ENCODE peak calls at places on chromosomes 7 and 10, in six cellular contexts. One of them, this sample, is unnamed.

GRCh38 chr7:115707236-115707635 is 323.3 kb downstream of the TFEC start:
- DNase-seq in MG63: no peak
- DNase-seq in HEK293T: peak; percentile 25
- DNase-seq in activated CD4-positive, alpha-beta T cell treated with anti-CD3 and anti-CD28 coated beads for 36 hours: peak; percentile 16
- DNase-seq in kidney epithelial cell: no peak
- DNase-seq in Panc1: no peak
- DNase-seq in this sample: peak; percentile 13

GRCh38 chr7:39405591-39405990 is 160.6 kb upstream of the YAE1 start:
- DNase-seq in MG63: no peak
- DNase-seq in HEK293T: no peak
- DNase-seq in activated CD4-positive, alpha-beta T cell treated with anti-CD3 and anti-CD28 coated beads for 36 hours: no peak
- DNase-seq in kidney epithelial cell: no peak
- DNase-seq in Panc1: no peak
- DNase-seq in this sample: no peak

GRCh38 chr7:47658886-47659635 is 77.2 kb upstream of the TNS3 start:
- DNase-seq in MG63: no peak
- DNase-seq in HEK293T: no peak
- DNase-seq in activated CD4-positive, alpha-beta T cell treated with anti-CD3 and anti-CD28 coated beads for 36 hours: no peak
- DNase-seq in kidney epithelial cell: no peak
- DNase-seq in Panc1: no peak
- DNase-seq in this sample: no peak

GRCh38 chr10:97762816-97763215 is 9.0 kb downstream of the SFRP5 start:
- DNase-seq in MG63: no peak
- DNase-seq in HEK293T: no peak
- DNase-seq in activated CD4-positive, alpha-beta T cell treated with anti-CD3 and anti-CD28 coated beads for 36 hours: no peak
- DNase-seq in kidney epithelial cell: no peak
- DNase-seq in Panc1: no peak
- DNase-seq in this sample: no peak

GRCh38 chr10:35127289-35127891 is 744 bp downstream of the CREM start:
- DNase-seq in MG63: peak; percentile 70
- DNase-seq in HEK293T: peak; percentile 8
- DNase-seq in activated CD4-positive, alpha-beta T cell treated with anti-CD3 and anti-CD28 coated beads for 36 hours: peak; percentile 77
- DNase-seq in kidney epithelial cell: no peak
- DNase-seq in Panc1: no peak
- DNase-seq in this sample: peak; percentile 77

GRCh38 chr7:140696024-140696678 is 357 bp upstream of the NDUFB2 start:
- DNase-seq in MG63: peak; percentile 90
- DNase-seq in HEK293T: peak; percentile 99
- DNase-seq in activated CD4-positive, alpha-beta T cell treated with anti-CD3 and anti-CD28 coated beads for 36 hours: peak; percentile 98
- DNase-seq in kidney epithelial cell: peak; percentile 63
- DNase-seq in Panc1: no peak
- DNase-seq in this sample: peak; percentile 94

GRCh38 chr10:3668276-3668960 is 116.6 kb downstream of the KLF6 start:
- DNase-seq in MG63: no peak
- DNase-seq in HEK293T: no peak
- DNase-seq in activated CD4-positive, alpha-beta T cell treated with anti-CD3 and anti-CD28 coated beads for 36 hours: peak; percentile 79
- DNase-seq in kidney epithelial cell: peak; percentile 55
- DNase-seq in Panc1: no peak
- DNase-seq in this sample: peak; percentile 63

GRCh38 chr10:29648983-29649268 is 14.2 kb upstream of the SVIL start:
- DNase-seq in MG63: peak; percentile 61
- DNase-seq in HEK293T: no peak
- DNase-seq in activated CD4-positive, alpha-beta T cell treated with anti-CD3 and anti-CD28 coated beads for 36 hours: no peak
- DNase-seq in kidney epithelial cell: no peak
- DNase-seq in Panc1: no peak
- DNase-seq in this sample: no peak

GRCh38 chr10:121526040-121526790 is 72.0 kb downstream of the FGFR2 start:
- DNase-seq in MG63: no peak
- DNase-seq in HEK293T: no peak
- DNase-seq in activated CD4-positive, alpha-beta T cell treated with anti-CD3 and anti-CD28 coated beads for 36 hours: no peak
- DNase-seq in kidney epithelial cell: no peak
- DNase-seq in Panc1: no peak
- DNase-seq in this sample: no peak

GRCh38 chr7:47495269-47495875 is 86.5 kb downstream of the TNS3 start:
- DNase-seq in MG63: no peak
- DNase-seq in HEK293T: no peak
- DNase-seq in activated CD4-positive, alpha-beta T cell treated with anti-CD3 and anti-CD28 coated beads for 36 hours: no peak
- DNase-seq in kidney epithelial cell: no peak
- DNase-seq in Panc1: no peak
- DNase-seq in this sample: no peak

GRCh38 chr10:34547695-34548094 is 267.4 kb downstream of the PARD3 start:
- DNase-seq in MG63: no peak
- DNase-seq in HEK293T: no peak
- DNase-seq in activated CD4-positive, alpha-beta T cell treated with anti-CD3 and anti-CD28 coated beads for 36 hours: no peak
- DNase-seq in kidney epithelial cell: no peak
- DNase-seq in Panc1: no peak
- DNase-seq in this sample: no peak

GRCh38 chr7:152462995-152463713 is 27.4 kb upstream of the KMT2C start:
- DNase-seq in MG63: no peak
- DNase-seq in HEK293T: peak; percentile 60
- DNase-seq in activated CD4-positive, alpha-beta T cell treated with anti-CD3 and anti-CD28 coated beads for 36 hours: no peak
- DNase-seq in kidney epithelial cell: no peak
- DNase-seq in Panc1: no peak
- DNase-seq in this sample: no peak

GRCh38 chr10:49054753-49055152 is 60.6 kb downstream of the VSTM4 start:
- DNase-seq in MG63: no peak
- DNase-seq in HEK293T: no peak
- DNase-seq in activated CD4-positive, alpha-beta T cell treated with anti-CD3 and anti-CD28 coated beads for 36 hours: no peak
- DNase-seq in kidney epithelial cell: no peak
- DNase-seq in Panc1: no peak
- DNase-seq in this sample: no peak

GRCh38 chr7:111718886-111719285 is 156.6 kb upstream of the IMMP2L start:
- DNase-seq in MG63: no peak
- DNase-seq in HEK293T: no peak
- DNase-seq in activated CD4-positive, alpha-beta T cell treated with anti-CD3 and anti-CD28 coated beads for 36 hours: no peak
- DNase-seq in kidney epithelial cell: no peak
- DNase-seq in Panc1: no peak
- DNase-seq in this sample: no peak

GRCh38 chr10:14705548-14706234 is 69.0 kb downstream of the FAM107B start:
- DNase-seq in MG63: no peak
- DNase-seq in HEK293T: no peak
- DNase-seq in activated CD4-positive, alpha-beta T cell treated with anti-CD3 and anti-CD28 coated beads for 36 hours: no peak
- DNase-seq in kidney epithelial cell: no peak
- DNase-seq in Panc1: no peak
- DNase-seq in this sample: no peak

GRCh38 chr7:28748934-28749584 is 209.1 kb downstream of the TRIL start:
- DNase-seq in MG63: peak; percentile 88
- DNase-seq in HEK293T: peak; percentile 40
- DNase-seq in activated CD4-positive, alpha-beta T cell treated with anti-CD3 and anti-CD28 coated beads for 36 hours: peak; percentile 17
- DNase-seq in kidney epithelial cell: no peak
- DNase-seq in Panc1: peak; percentile 76
- DNase-seq in this sample: no peak

GRCh38 chr10:28089467-28089866 is 90.6 kb upstream of the ODAD2 start:
- DNase-seq in MG63: peak; percentile 3
- DNase-seq in HEK293T: no peak
- DNase-seq in activated CD4-positive, alpha-beta T cell treated with anti-CD3 and anti-CD28 coated beads for 36 hours: peak; percentile 31
- DNase-seq in kidney epithelial cell: peak; percentile 60
- DNase-seq in Panc1: no peak
- DNase-seq in this sample: no peak

GRCh38 chr10:77501846-77502251 is 135.8 kb downstream of the KCNMA1 start:
- DNase-seq in MG63: no peak
- DNase-seq in HEK293T: no peak
- DNase-seq in activated CD4-positive, alpha-beta T cell treated with anti-CD3 and anti-CD28 coated beads for 36 hours: no peak
- DNase-seq in kidney epithelial cell: no peak
- DNase-seq in Panc1: peak; percentile 74
- DNase-seq in this sample: no peak

GRCh38 chr7:26170663-26171062 is 18.7 kb downstream of the NFE2L3 start:
- DNase-seq in MG63: no peak
- DNase-seq in HEK293T: no peak
- DNase-seq in activated CD4-positive, alpha-beta T cell treated with anti-CD3 and anti-CD28 coated beads for 36 hours: no peak
- DNase-seq in kidney epithelial cell: no peak
- DNase-seq in Panc1: no peak
- DNase-seq in this sample: no peak

GRCh38 chr7:85041599-85042216 is 145.1 kb downstream of the SEMA3D start:
- DNase-seq in MG63: peak; percentile 6
- DNase-seq in HEK293T: peak; percentile 54
- DNase-seq in activated CD4-positive, alpha-beta T cell treated with anti-CD3 and anti-CD28 coated beads for 36 hours: peak; percentile 47
- DNase-seq in kidney epithelial cell: peak; percentile 23
- DNase-seq in Panc1: peak; percentile 67
- DNase-seq in this sample: peak; percentile 16

GRCh38 chr10:100362570-100363496 is 15.8 kb downstream of the SCD start:
- DNase-seq in MG63: no peak
- DNase-seq in HEK293T: no peak
- DNase-seq in activated CD4-positive, alpha-beta T cell treated with anti-CD3 and anti-CD28 coated beads for 36 hours: no peak
- DNase-seq in kidney epithelial cell: no peak
- DNase-seq in Panc1: no peak
- DNase-seq in this sample: no peak

GRCh38 chr7:85719981-85720963 is 533.4 kb upstream of the SEMA3D start:
- DNase-seq in MG63: no peak
- DNase-seq in HEK293T: no peak
- DNase-seq in activated CD4-positive, alpha-beta T cell treated with anti-CD3 and anti-CD28 coated beads for 36 hours: no peak
- DNase-seq in kidney epithelial cell: peak; percentile 37
- DNase-seq in Panc1: peak; percentile 75
- DNase-seq in this sample: no peak

GRCh38 chr7:135662373-135663114 is at the start of gene STMP1:
- DNase-seq in MG63: peak; percentile 89
- DNase-seq in HEK293T: peak; percentile 99
- DNase-seq in activated CD4-positive, alpha-beta T cell treated with anti-CD3 and anti-CD28 coated beads for 36 hours: peak; percentile 99
- DNase-seq in kidney epithelial cell: peak; percentile 75
- DNase-seq in Panc1: peak; percentile 72
- DNase-seq in this sample: peak; percentile 98

GRCh38 chr7:157021071-157021891 is 10.8 kb upstream of the MNX1 start:
- DNase-seq in MG63: no peak
- DNase-seq in HEK293T: no peak
- DNase-seq in activated CD4-positive, alpha-beta T cell treated with anti-CD3 and anti-CD28 coated beads for 36 hours: peak; percentile 11
- DNase-seq in kidney epithelial cell: no peak
- DNase-seq in Panc1: no peak
- DNase-seq in this sample: no peak

GRCh38 chr10:106355450-106355849 is 809.1 kb downstream of the SORCS1 start:
- DNase-seq in MG63: no peak
- DNase-seq in HEK293T: peak; percentile 15
- DNase-seq in activated CD4-positive, alpha-beta T cell treated with anti-CD3 and anti-CD28 coated beads for 36 hours: peak; percentile 4
- DNase-seq in kidney epithelial cell: no peak
- DNase-seq in Panc1: no peak
- DNase-seq in this sample: no peak

GRCh38 chr10:86356306-86356705 is 10.3 kb downstream of the GRID1 start:
- DNase-seq in MG63: no peak
- DNase-seq in HEK293T: no peak
- DNase-seq in activated CD4-positive, alpha-beta T cell treated with anti-CD3 and anti-CD28 coated beads for 36 hours: no peak
- DNase-seq in kidney epithelial cell: no peak
- DNase-seq in Panc1: no peak
- DNase-seq in this sample: no peak

GRCh38 chr7:2060701-2061100 is 172.0 kb downstream of the MAD1L1 start:
- DNase-seq in MG63: peak; percentile 65
- DNase-seq in HEK293T: no peak
- DNase-seq in activated CD4-positive, alpha-beta T cell treated with anti-CD3 and anti-CD28 coated beads for 36 hours: no peak
- DNase-seq in kidney epithelial cell: no peak
- DNase-seq in Panc1: no peak
- DNase-seq in this sample: no peak

GRCh38 chr7:142796501-142797341 is 26.0 kb downstream of the PRSS2 start:
- DNase-seq in MG63: no peak
- DNase-seq in HEK293T: no peak
- DNase-seq in activated CD4-positive, alpha-beta T cell treated with anti-CD3 and anti-CD28 coated beads for 36 hours: peak; percentile 41
- DNase-seq in kidney epithelial cell: no peak
- DNase-seq in Panc1: no peak
- DNase-seq in this sample: no peak

GRCh38 chr10:113959383-113959760 is 84.3 kb upstream of the ADRB1 start:
- DNase-seq in MG63: no peak
- DNase-seq in HEK293T: no peak
- DNase-seq in activated CD4-positive, alpha-beta T cell treated with anti-CD3 and anti-CD28 coated beads for 36 hours: no peak
- DNase-seq in kidney epithelial cell: no peak
- DNase-seq in Panc1: no peak
- DNase-seq in this sample: peak; percentile 5

GRCh38 chr7:95317966-95318365 is 6.4 kb downstream of the PON1 start:
- DNase-seq in MG63: no peak
- DNase-seq in HEK293T: no peak
- DNase-seq in activated CD4-positive, alpha-beta T cell treated with anti-CD3 and anti-CD28 coated beads for 36 hours: no peak
- DNase-seq in kidney epithelial cell: no peak
- DNase-seq in Panc1: no peak
- DNase-seq in this sample: no peak

GRCh38 chr7:1242601-1243289 is 10.1 kb downstream of the UNCX start:
- DNase-seq in MG63: no peak
- DNase-seq in HEK293T: no peak
- DNase-seq in activated CD4-positive, alpha-beta T cell treated with anti-CD3 and anti-CD28 coated beads for 36 hours: no peak
- DNase-seq in kidney epithelial cell: no peak
- DNase-seq in Panc1: no peak
- DNase-seq in this sample: no peak

GRCh38 chr10:101263146-101263837 is 34.0 kb upstream of the LBX1 start:
- DNase-seq in MG63: no peak
- DNase-seq in HEK293T: no peak
- DNase-seq in activated CD4-positive, alpha-beta T cell treated with anti-CD3 and anti-CD28 coated beads for 36 hours: no peak
- DNase-seq in kidney epithelial cell: no peak
- DNase-seq in Panc1: no peak
- DNase-seq in this sample: no peak

This sample was measured in activated T-cell treated with anti-CD3 and anti-CD28 coated beads, Interleukin-2, amount 50 U/mL, for 72 hours.